ENCODE peak calls at places on chromosomes 12 and 14, in six cellular contexts. N, U, C, O, R and S are unnamed samples.

GRCh38 chr14:94355191-94355794 is 32.2 kb upstream of the SERPINA6 start:
- DNase-seq in N (peak), U (no peak), C (no peak), O (peak), R (peak), S (peak)

GRCh38 chr12:52032797-52033505 is 18.3 kb upstream of the NR4A1 start:
- DNase-seq in N (peak), U (peak), C (peak), O (peak), R (peak), S (peak)

GRCh38 chr14:64952598-64953309 is 10.2 kb upstream of the GPX2 start:
- DNase-seq in N (no peak), U (no peak), C (no peak), O (no peak), R (no peak), S (no peak)

GRCh38 chr14:24678801-24679247 is 44.8 kb upstream of the GZMB start:
- DNase-seq in N (peak), U (peak), C (peak), O (peak), R (peak), S (peak)

GRCh38 chr12:1812650-1813302 is 7.6 kb upstream of the LRTM2 start:
- DNase-seq in N (no peak), U (peak), C (no peak), O (no peak), R (no peak), S (no peak)

GRCh38 chr12:102281231-102281630 is 83.6 kb upstream of the PMCH start:
- DNase-seq in N (no peak), U (no peak), C (no peak), O (no peak), R (no peak), S (no peak)

GRCh38 chr12:105992849-105993740 is 145.7 kb downstream of the NUAK1 start:
- DNase-seq in N (no peak), U (no peak), C (no peak), O (no peak), R (no peak), S (no peak)

GRCh38 chr12:111093428-111094142 is 173.2 kb upstream of the MYL2 start:
- DNase-seq in N (no peak), U (no peak), C (no peak), O (no peak), R (no peak), S (no peak)

GRCh38 chr14:53695692-53696091 is 260.9 kb downstream of the BMP4 start:
- DNase-seq in N (no peak), U (no peak), C (no peak), O (no peak), R (no peak), S (no peak)

GRCh38 chr12:39461059-39461458 is 18.1 kb upstream of the KIF21A start:
- DNase-seq in N (no peak), U (no peak), C (no peak), O (no peak), R (no peak), S (no peak)

GRCh38 chr12:24679135-24679534 is 269.8 kb downstream of the BCAT1 start:
- DNase-seq in N (no peak), U (no peak), C (no peak), O (no peak), R (no peak), S (no peak)

GRCh38 chr12:24852420-24852819 is 96.5 kb downstream of the BCAT1 start:
- DNase-seq in N (no peak), U (no peak), C (no peak), O (no peak), R (no peak), S (no peak)

GRCh38 chr14:26286806-26287205 is 311.0 kb downstream of the NOVA1 start:
- DNase-seq in N (no peak), U (no peak), C (no peak), O (no peak), R (no peak), S (no peak)

GRCh38 chr12:64890873-64891468 is 66.5 kb downstream of the TBC1D30 start:
- DNase-seq in N (no peak), U (no peak), C (no peak), O (peak), R (no peak), S (no peak)

GRCh38 chr12:7555752-7556151 is 52.2 kb upstream of the CD163 start:
- DNase-seq in N (no peak), U (no peak), C (no peak), O (no peak), R (no peak), S (no peak)